ENCODE peak calls at places on chromosomes 7 and 10, in nine cellular contexts. J is activated CD4-positive, alpha-beta T cell treated with anti-CD3 and anti-CD28 coated beads, Interleukin-2, amount 10 ng/mL, durations not matched to agents 7 days and 5 days; Q is HFF-Myc; L is anterior cingulate cortex; W is fibroblast of the aortic adventitia; M is T-helper 2 cell; O is GM18507; G is NCI-H1436; X is skeletal muscle cell. R is an unnamed sample.

GRCh38 chr10:31138026-31138553 is 106.4 kb upstream of the ZNF438 start:
- DNase-seq in J (no peak), Q (no peak), L (no peak), W (no peak), M (no peak), O (no peak), G (no peak), X (no peak), R (no peak)

GRCh38 chr10:12906051-12906541 is 95.4 kb downstream of the CCDC3 start:
- DNase-seq in J (no peak), Q (no peak), L (no peak), W (peak), M (no peak), O (no peak), G (no peak), X (no peak), R (no peak)

GRCh38 chr10:60369163-60369930 is 20.3 kb downstream of the ANK3 start:
- DNase-seq in J (no peak), Q (no peak), L (no peak), W (no peak), M (no peak), O (no peak), G (no peak), X (no peak), R (no peak)

GRCh38 chr7:521221-522070 is 1.8 kb upstream of the PDGFA start:
- DNase-seq in J (no peak), Q (no peak), L (no peak), W (peak), M (no peak), O (no peak), G (no peak), X (no peak), R (no peak)

GRCh38 chr10:114151486-114151885 is 22.5 kb downstream of the CCDC186 start:
- DNase-seq in J (no peak), Q (peak), L (no peak), W (peak), M (no peak), O (no peak), G (no peak), X (peak), R (no peak)

GRCh38 chr10:97676770-97677581 is 10.1 kb downstream of the AVPI1 start:
- DNase-seq in J (peak), Q (no peak), L (no peak), W (peak), M (peak), O (peak), G (peak), X (no peak), R (no peak)

GRCh38 chr7:78530351-78530750 is 731.8 kb downstream of the PHTF2 start:
- DNase-seq in J (no peak), Q (no peak), L (no peak), W (peak), M (no peak), O (no peak), G (no peak), X (peak), R (no peak)

GRCh38 chr10:13100349-13101294 is 659 bp downstream of the OPTN start:
- DNase-seq in J (peak), Q (no peak), L (no peak), W (peak), M (peak), O (no peak), G (no peak), X (no peak), R (no peak)

GRCh38 chr10:25758041-25758457 is 176.0 kb upstream of the MYO3A start:
- DNase-seq in J (peak), Q (no peak), L (no peak), W (peak), M (peak), O (no peak), G (peak), X (no peak), R (peak)

GRCh38 chr7:18667466-18667865 is 171.9 kb downstream of the HDAC9 start:
- DNase-seq in J (no peak), Q (peak), L (no peak), W (peak), M (no peak), O (no peak), G (no peak), X (peak), R (no peak)

GRCh38 chr7:8442814-8443304 is 9.4 kb downstream of the NXPH1 start:
- DNase-seq in J (peak), Q (no peak), L (no peak), W (peak), M (peak), O (no peak), G (no peak), X (no peak), R (no peak)

GRCh38 chr10:103276941-103277712 is at the start of gene INA:
- DNase-seq in J (peak), Q (no peak), L (peak), W (peak), M (peak), O (no peak), G (peak), X (no peak), R (no peak)

GRCh38 chr7:35356495-35356894 is 102.6 kb upstream of the TBX20 start:
- DNase-seq in J (no peak), Q (no peak), L (no peak), W (no peak), M (no peak), O (no peak), G (no peak), X (no peak), R (no peak)

R was measured in GDM1.